ENCODE peak calls at places on chromosome 21, in four cellular contexts. V is esophagus muscularis mucosa, Y is tibial nerve, L is ovary. W is an unnamed sample.

GRCh38 chr21:25801217-25802015 is 66.6 kb downstream of the GABPA start:
- DNase-seq in V (peak), Y (peak), L (peak), W (peak)

GRCh38 chr21:16534408-16535099 is 804.8 kb downstream of the USP25 start:
- DNase-seq in V (peak), Y (peak), L (peak), W (peak)

GRCh38 chr21:27146268-27146667 is 179.4 kb upstream of the ADAMTS5 start:
- DNase-seq in V (no peak), Y (no peak), L (no peak), W (no peak)

GRCh38 chr21:39444406-39445145 is 1.0 kb downstream of the LCA5L start:
- DNase-seq in V (no peak), Y (no peak), L (peak), W (peak)

GRCh38 chr21:36788116-36788515 is 89.2 kb downstream of the SIM2 start:
- DNase-seq in V (no peak), Y (no peak), L (no peak), W (no peak)

GRCh38 chr21:40841524-40842196 is 5.3 kb downstream of the DSCAM start:
- DNase-seq in V (peak), Y (no peak), L (no peak), W (peak)

GRCh38 chr21:46634966-46635323 is 529 bp upstream of the PRMT2 start:
- DNase-seq in V (peak), Y (peak), L (peak), W (peak)

GRCh38 chr21:37849703-37850102 is 66.6 kb downstream of the KCNJ6 start:
- DNase-seq in V (no peak), Y (no peak), L (no peak), W (no peak)

GRCh38 chr21:38838598-38839369 is 33.1 kb downstream of the ETS2 start:
- DNase-seq in V (no peak), Y (no peak), L (no peak), W (no peak)

GRCh38 chr21:27206368-27206982 is 239.6 kb upstream of the ADAMTS5 start:
- DNase-seq in V (no peak), Y (no peak), L (no peak), W (no peak)

GRCh38 chr21:38139380-38140168 is 117.2 kb upstream of the KCNJ15 start:
- DNase-seq in V (no peak), Y (no peak), L (no peak), W (no peak)

DNA sequence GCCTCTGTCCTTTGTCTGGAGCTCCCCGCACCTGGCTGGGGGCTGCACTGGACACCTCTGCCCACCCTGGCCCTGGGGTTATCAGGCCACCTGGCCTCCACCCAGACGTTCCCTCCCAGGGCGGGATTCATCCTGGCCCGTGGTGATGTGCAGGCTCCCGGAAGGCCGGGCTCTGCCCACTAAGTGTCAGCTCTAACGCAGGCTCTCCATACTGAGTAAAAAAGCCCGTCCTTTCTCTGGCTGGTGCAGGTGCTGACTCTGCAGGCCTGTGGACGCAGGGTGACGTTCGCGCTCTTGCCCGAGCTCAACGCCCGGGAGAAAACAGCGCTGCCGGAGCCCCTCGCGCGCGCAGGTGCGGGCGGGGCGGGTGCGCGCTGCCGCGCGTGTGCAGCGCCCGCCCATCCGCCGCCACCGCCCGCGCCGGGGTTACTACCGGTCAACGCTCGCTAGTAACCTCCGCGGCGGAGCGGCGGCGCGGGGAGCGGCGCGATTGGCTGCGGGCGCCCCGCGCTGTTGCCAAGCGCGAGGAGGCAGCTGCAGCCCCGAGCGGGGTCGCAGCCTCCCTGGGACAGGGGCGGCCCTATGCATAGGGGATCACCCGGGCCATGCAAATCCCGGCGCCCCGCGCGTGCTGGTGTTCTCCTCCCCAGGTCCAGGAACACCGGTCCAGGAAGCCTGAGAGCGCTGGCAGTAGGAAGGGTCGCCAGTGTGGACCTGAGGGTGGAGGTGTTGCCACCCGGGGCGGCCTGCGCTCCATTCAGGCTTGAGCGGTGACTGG is 15.7 kb downstream of the ABCG1 start:
- DNase-seq in V (no peak), Y (no peak), L (peak), W (peak)
- TF ChIP-seq POLR2A in V (no peak), Y (no peak), L (no peak), W (peak)

GRCh38 chr21:23017989-23018388 is 2019.8 kb downstream of the NCAM2 start:
- DNase-seq in V (no peak), Y (no peak), L (no peak), W (no peak)
- H3K27ac ChIP-seq in V (no peak), Y (no peak), L (no peak), W (no peak)

DNA sequence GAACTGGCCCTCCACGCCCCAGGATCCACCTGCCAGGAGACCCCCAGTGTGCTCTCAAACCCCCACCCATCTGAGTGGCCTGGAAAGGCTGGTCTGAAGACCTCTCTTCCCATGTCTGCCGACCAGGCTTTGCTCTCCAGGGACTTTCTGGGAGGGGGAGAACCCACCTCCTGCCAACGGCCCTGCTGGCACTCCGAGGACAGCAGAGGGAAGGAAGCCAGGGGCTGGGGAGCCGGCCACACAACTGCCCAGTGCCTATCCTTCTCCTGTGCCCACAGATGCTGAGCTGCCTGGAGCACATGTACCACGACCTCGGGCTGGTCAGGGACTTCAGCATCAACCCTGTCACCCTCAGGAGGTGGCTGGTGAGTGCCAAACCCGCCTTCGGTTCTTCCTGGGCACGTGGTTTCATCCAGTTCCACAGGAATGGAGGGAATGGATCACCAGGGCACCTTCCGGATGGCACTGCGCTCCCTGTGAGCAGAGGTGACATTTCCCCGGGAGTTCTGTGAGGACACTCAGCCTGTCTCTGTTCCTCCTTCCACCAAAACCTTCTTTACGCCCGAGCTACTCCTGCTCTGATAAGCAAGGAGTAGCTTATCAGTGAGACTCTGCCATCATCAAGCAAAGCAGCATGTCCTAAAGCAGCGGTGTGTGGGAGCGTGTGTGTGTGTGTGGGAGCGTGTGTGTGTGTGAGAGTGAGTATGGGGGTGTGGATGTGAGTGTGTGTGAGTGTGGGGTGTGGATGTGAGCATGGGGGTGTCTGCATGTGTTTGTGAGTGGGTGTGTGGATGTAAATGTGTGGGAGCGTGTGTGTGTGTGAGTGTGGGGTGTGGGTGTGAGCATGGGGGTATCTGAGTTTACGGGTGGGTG is 105.5 kb downstream of the PDE9A start:
- DNase-seq in V (no peak), Y (no peak), L (no peak), W (no peak)
- TF ChIP-seq POLR2A in V (no peak), Y (no peak), L (no peak), W (no peak)

GRCh38 chr21:44935533-44935927 is 4.3 kb upstream of the SLX9 start:
- DNase-seq in V (no peak), Y (no peak), L (no peak), W (no peak)
- H3K27ac ChIP-seq in V (no peak), Y (no peak), L (no peak), W (no peak)

DNA sequence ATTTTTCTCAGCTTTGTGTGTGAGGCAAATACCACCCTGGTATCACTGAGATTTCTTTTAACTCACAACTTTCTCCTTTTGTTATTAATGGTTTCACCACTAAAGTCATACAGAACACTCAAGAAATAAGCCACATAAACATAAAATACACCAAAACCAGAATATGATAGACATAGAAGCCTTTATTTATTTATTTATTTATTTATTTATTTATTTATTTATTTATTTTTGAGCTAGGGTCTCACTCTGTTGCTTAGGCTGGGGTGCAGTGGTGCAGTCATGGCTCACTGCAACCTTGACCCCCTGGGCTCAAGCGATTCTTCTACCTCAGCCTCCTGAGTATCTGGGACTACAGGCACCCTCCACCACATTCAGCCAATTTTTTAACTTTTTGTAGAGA is 12.5 kb downstream of the KRTAP8-1 start:
- DNase-seq in V (no peak), Y (no peak), L (no peak), W (no peak)
- TF ChIP-seq POLR2A in V (no peak), Y (no peak), L (no peak), W (no peak)

GRCh38 chr21:31351973-31352372 is 7.9 kb upstream of the TIAM1 start:
- DNase-seq in V (no peak), Y (no peak), L (no peak), W (no peak)
- H3K27ac ChIP-seq in V (no peak), Y (no peak), L (no peak), W (no peak)

DNA sequence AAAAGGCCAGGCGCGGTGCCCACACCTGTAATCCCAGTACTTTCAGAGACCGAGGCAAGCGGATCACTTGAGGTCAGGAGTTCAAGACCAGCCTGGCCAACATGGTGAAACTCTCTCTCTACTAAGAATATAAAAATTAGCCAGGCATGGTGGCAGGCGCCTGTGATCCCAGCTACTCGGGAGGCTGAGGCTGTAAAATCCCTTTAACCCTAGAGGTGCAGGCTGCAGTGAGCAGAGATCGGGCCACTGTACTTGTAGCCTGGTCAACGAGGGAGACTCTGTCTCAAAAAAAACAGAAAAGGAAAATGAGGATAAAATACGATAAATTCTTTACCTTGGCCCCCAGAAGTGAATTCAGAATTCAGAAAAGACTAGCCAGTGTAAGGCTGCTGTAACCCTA is 1.6 kb downstream of the TMEM50B start:
- DNase-seq in V (no peak), Y (no peak), L (no peak), W (no peak)
- TF ChIP-seq POLR2A in V (no peak), Y (no peak), L (no peak), W (no peak)

GRCh38 chr21:28215214-28215954 is 777.3 kb downstream of the LTN1 start:
- DNase-seq in V (no peak), Y (no peak), L (no peak), W (no peak)
- H3K27ac ChIP-seq in V (no peak), Y (no peak), L (no peak), W (no peak)

GRCh38 chr21:44816761-44817505 is 929 bp downstream of the SUMO3 start:
- DNase-seq in V (no peak), Y (no peak), L (no peak), W (peak)

GRCh38 chr21:44817506-44817880 is 369 bp downstream of the SUMO3 start:
- DNase-seq in V (peak), Y (peak), L (peak), W (peak)

GRCh38 chr21:44818636-44819011 is 762 bp upstream of the SUMO3 start:
- DNase-seq in V (no peak), Y (no peak), L (no peak), W (no peak)

GRCh38 chr21:44819283-44820243 is 1.7 kb upstream of the SUMO3 start:
- DNase-seq in V (no peak), Y (no peak), L (no peak), W (no peak)

GRCh38 chr21:44817914-44818635 is at the start of gene SUMO3:
- DNase-seq in V (no peak), Y (peak), L (peak), W (peak)
- TF ChIP-seq POLR2A in V (peak), Y (peak), L (peak), W (peak)

DNA sequence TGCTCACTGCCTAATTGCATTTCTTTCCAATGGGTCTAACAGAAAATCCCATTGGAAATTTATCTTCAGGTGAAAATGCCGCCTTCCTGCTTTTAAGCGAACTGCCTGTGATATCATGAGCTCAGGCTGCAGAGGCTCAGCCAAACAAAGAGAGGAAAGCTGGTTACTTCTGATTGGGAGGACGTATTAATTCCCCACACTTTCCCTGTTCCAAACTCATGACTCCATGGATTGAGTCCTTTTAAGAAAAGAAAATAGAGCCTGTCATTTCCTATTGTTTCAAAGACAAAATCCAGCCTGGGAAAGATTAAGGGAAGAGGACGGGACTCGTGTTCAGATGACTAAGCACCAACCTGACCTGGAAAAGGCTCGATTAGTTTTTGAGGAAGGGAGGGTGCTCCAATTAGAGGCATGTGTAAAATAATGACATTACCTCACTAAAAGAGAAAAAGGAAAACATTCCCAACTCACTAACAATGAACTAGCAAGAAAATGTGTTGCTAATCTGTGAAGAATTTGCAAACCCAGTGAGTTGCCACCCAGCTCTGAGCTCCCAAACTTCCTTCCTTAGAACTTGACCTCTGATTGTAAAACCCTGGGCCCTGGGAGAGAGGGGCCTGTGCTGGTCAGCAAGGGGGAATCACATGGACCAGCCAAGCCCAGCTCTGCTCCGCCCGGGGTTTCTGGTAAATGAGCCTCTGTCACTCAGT is 61.2 kb downstream of the TCP10L start:
- DNase-seq in V (no peak), Y (no peak), L (no peak), W (no peak)
- H3K27ac ChIP-seq in V (peak), Y (peak), L (no peak), W (no peak)

W was measured in adrenal gland.